ENCODE peak calls at places on chromosomes 13 and 19, in ten cellular contexts. G, N, H, I, M, A, E, F, W and K are unnamed samples.
A peak's percentile ranks its signal among the peaks of the same experiment; 100 is the strongest.

GRCh38 chr19:56071151-56071550 is 49.9 kb downstream of the ZNF787 start:
- DNase-seq in G (no peak), N (no peak), H (peak; percentile 24), I (no peak), M (no peak), A (peak; percentile 49), E (no peak), F (no peak), W (no peak), K (no peak)

GRCh38 chr13:37534181-37534580 is 64.4 kb downstream of the POSTN start:
- DNase-seq in G (no peak), N (no peak), H (no peak), I (no peak), M (no peak), A (no peak), E (no peak), F (no peak), W (no peak), K (no peak)

GRCh38 chr19:17205237-17206140 is 9.7 kb upstream of the USE1 start:
- DNase-seq in G (peak; percentile 82), N (no peak), H (peak; percentile 74), I (peak; percentile 57), M (no peak), A (peak; percentile 84), E (peak; percentile 79), F (peak; percentile 84), W (no peak), K (no peak)

GRCh38 chr19:2613507-2614295 is 88.8 kb downstream of the GNG7 start:
- DNase-seq in G (peak; percentile 50), N (no peak), H (peak; percentile 78), I (no peak), M (no peak), A (peak; percentile 52), E (peak; percentile 59), F (peak; percentile 60), W (peak; percentile 73), K (no peak)

GRCh38 chr19:1249298-1249989 is 1.1 kb downstream of the MIDN start:
- DNase-seq in G (peak; percentile 96), N (peak; percentile 92), H (peak; percentile 92), I (no peak), M (peak; percentile 98), A (peak; percentile 97), E (peak; percentile 96), F (peak; percentile 98), W (peak; percentile 99), K (peak; percentile 96)

GRCh38 chr19:10379880-10380310 is 477 bp downstream of the TYK2 start:
- DNase-seq in G (no peak), N (no peak), H (no peak), I (no peak), M (no peak), A (peak; percentile 35), E (no peak), F (no peak), W (no peak), K (no peak)

GRCh38 chr19:58268344-58268743 is 10.4 kb upstream of the ZNF8 start:
- DNase-seq in G (no peak), N (no peak), H (no peak), I (no peak), M (no peak), A (no peak), E (no peak), F (no peak), W (no peak), K (no peak)

GRCh38 chr19:45455707-45456499 is 11.9 kb upstream of the FOSB start:
- DNase-seq in G (peak; percentile 94), N (peak; percentile 68), H (peak; percentile 71), I (peak; percentile 98), M (peak; percentile 96), A (peak; percentile 93), E (peak; percentile 95), F (peak; percentile 95), W (peak; percentile 94), K (peak; percentile 94)

GRCh38 chr13:107585466-107585865 is 629.9 kb downstream of the LIG4 start:
- DNase-seq in G (no peak), N (no peak), H (no peak), I (no peak), M (no peak), A (no peak), E (no peak), F (no peak), W (no peak), K (no peak)

GRCh38 chr19:10271543-10272086 is 695 bp downstream of the ICAM1 start:
- DNase-seq in G (peak; percentile 43), N (no peak), H (peak; percentile 34), I (no peak), M (no peak), A (no peak), E (no peak), F (no peak), W (no peak), K (no peak)

GRCh38 chr19:7488736-7489353 is at the start of gene PEX11G:
- DNase-seq in G (peak; percentile 96), N (peak; percentile 86), H (peak; percentile 99), I (peak; percentile 93), M (peak; percentile 97), A (peak; percentile 96), E (peak; percentile 97), F (peak; percentile 96), W (peak; percentile 100), K (peak; percentile 93)

GRCh38 chr13:105278797-105279425 is 1256.6 kb downstream of the EFNB2 start:
- DNase-seq in G (no peak), N (no peak), H (no peak), I (no peak), M (no peak), A (no peak), E (no peak), F (no peak), W (no peak), K (no peak)

GRCh38 chr19:1063030-1063908 is 3.7 kb upstream of the ARHGAP45 start:
- DNase-seq in G (no peak), N (no peak), H (peak; percentile 64), I (no peak), M (no peak), A (peak; percentile 87), E (no peak), F (no peak), W (peak; percentile 88), K (no peak)

GRCh38 chr19:1690570-1691307 is 38.3 kb upstream of the TCF3 start:
- DNase-seq in G (peak; percentile 60), N (no peak), H (peak; percentile 90), I (no peak), M (no peak), A (peak; percentile 91), E (no peak), F (peak; percentile 59), W (peak; percentile 89), K (no peak)

GRCh38 chr13:52739468-52740071 is at the start of gene CNMD:
- DNase-seq in G (no peak), N (no peak), H (no peak), I (no peak), M (peak; percentile 21), A (no peak), E (no peak), F (no peak), W (peak; percentile 65), K (no peak)

DNA sequence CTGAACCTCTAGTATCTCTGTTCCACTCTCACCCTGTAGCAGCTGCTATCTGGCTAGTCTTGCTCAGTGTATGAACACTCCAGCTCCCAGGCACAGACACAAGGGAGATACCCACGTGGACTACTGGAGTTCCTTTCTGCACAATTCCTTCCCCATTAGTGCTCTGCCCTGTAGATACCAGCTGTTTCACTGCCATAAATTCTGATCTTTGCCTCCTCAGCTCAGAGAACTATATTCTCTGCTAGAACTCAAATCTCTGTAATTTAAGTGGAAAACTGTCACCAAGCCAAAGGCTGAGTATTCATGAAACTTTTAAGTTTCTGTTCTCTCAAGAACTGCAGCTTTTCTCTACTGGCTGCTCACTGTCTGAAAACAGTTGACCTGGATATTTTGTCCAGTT is 273.7 kb downstream of the DIAPH3 start:
- DNase-seq in G (no peak), N (no peak), H (no peak), I (no peak), M (no peak), A (no peak), E (no peak), F (no peak), W (no peak), K (no peak)
- TF ChIP-seq EP300 in G (no peak), N (no peak), H (no peak), I (no peak), M (no peak), A (no peak), E (no peak), F (no peak), W (no peak), K (no peak)

DNA sequence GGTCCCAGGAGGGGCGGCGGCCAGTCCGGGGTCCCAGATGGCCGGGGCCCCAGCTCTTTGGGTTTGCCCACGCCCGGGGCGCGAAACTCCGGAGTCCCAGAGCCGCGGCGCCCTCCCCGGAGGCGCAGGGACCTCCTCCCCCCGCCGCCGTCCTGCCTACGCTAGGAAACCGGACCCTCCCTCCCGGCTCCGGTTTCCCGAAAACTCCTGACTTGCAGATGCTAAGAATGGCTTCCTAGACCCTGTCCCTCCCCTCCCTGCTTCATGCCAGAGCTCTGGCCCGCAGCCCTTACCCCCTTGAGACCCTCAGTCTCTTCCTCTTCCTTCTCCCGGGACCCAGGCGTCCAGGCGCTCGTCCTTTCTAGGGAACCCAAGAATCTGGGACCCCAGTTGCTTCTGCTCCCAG is 468 bp upstream of the MYBPC2 start:
- DNase-seq in G (no peak), N (no peak), H (no peak), I (no peak), M (no peak), A (peak; percentile 45), E (peak; percentile 50), F (no peak), W (no peak), K (no peak)
- TF ChIP-seq EP300 in G (no peak), N (no peak), H (no peak), I (no peak), M (no peak), A (no peak), E (no peak), F (no peak), W (no peak), K (no peak)

DNA sequence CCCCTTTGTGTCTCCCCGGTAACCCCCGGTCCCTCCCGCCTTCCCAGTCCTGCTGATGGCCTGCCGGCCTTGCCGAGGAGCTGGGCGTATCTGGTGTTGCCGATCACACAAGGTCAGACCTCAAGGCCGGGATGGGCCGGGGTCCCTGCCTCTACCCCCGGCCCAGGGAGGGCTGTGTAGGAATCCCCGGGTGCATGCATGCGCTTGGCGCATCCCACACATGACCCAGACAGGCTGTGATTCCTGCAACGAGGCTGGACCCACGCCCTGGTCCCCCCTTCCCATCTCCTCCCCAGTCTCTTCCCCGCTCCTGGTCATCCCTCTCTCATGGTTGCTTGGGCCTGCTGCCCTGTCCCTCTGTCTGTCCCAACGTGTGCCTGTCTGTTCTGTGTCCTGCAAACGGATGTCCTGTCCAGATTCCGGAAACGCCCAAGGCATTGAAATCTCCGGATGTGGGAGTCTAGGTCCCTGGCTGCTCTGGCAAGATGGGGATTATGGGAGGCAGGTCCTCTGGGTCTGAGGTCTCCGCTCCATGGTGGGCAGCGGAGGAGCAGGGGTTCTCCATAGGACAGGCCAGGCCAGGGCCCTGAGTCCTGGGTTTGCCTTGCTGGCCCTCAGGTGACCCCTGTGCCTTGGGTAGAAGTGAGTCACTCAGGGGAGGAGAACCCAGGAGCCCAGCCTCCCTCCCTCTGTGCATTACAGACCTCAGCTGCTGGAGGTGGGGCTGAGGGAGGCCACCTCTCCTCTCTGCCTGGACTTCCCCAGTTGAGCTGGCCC is 1.6 kb downstream of the PKN1 start:
- DNase-seq in G (peak; percentile 59), N (no peak), H (peak; percentile 79), I (no peak), M (no peak), A (peak; percentile 88), E (peak; percentile 57), F (peak; percentile 71), W (no peak), K (no peak)
- TF ChIP-seq EP300 in G (no peak), N (no peak), H (no peak), I (no peak), M (no peak), A (no peak), E (no peak), F (no peak), W (no peak), K (no peak)

GRCh38 chr13:79386125-79386822 is 19.8 kb downstream of the RBM26 start:
- DNase-seq in G (no peak), N (no peak), H (no peak), I (no peak), M (no peak), A (no peak), E (no peak), F (no peak), W (no peak), K (no peak)
- TF ChIP-seq EP300 in G (no peak), N (no peak), H (no peak), I (no peak), M (no peak), A (no peak), E (no peak), F (no peak), W (no peak), K (no peak)